ENCODE peak calls at places on chromosomes 7 and 10, in seven cellular contexts. U is hepatocyte, S is SK-N-SH, T is HCT116, D is GM23338, X is neural progenitor cell, B is PC-3. N is an unnamed sample. For H3K4me1, the result is how much of the 10 kb centered on the place peaks cover.

GRCh38 chr10:121812031-121812430 is 115.8 kb downstream of the ATE1 start:
- DNase-seq in U (no peak), D (no peak), S (no peak), B (no peak), T (no peak), X (no peak), N (no peak)

GRCh38 chr7:43878867-43879266 is 9.6 kb upstream of the MRPS24 start:
- DNase-seq in X (no peak), U (no peak), B (no peak), D (no peak), S (no peak), T (no peak), N (no peak)

GRCh38 chr7:156474241-156474743 is 166.3 kb upstream of the RNF32 start:
- DNase-seq in D (no peak), X (no peak), U (peak), S (no peak), T (no peak), B (peak), N (no peak)

GRCh38 chr10:102135956-102136526 is 3.2 kb downstream of the PPRC1 start:
- DNase-seq in U (no peak), B (no peak), X (no peak), D (no peak), T (no peak), S (no peak), N (no peak)

GRCh38 chr7:42105541-42106349 is 131.3 kb downstream of the GLI3 start:
- DNase-seq in U (no peak), D (no peak), S (no peak), T (no peak), B (peak), X (no peak), N (no peak)

GRCh38 chr10:69087600-69088470 is at the start of gene SRGN:
- DNase-seq in U (no peak), S (no peak), B (peak), T (no peak), D (no peak), X (no peak), N (peak)

GRCh38 chr10:44973323-44974081 is 5.1 kb downstream of the DEPP1 start:
- DNase-seq in U (no peak), B (no peak), T (no peak), X (no peak), D (peak), S (no peak), N (no peak)

GRCh38 chr7:139588632-139589031 is 65.1 kb downstream of the CLEC2L start:
- DNase-seq in D (no peak), U (peak), X (peak), B (no peak), T (no peak), S (no peak), N (no peak)

GRCh38 chr10:90977855-90978486 is 57.1 kb upstream of the ANKRD1 start:
- DNase-seq in S (no peak), D (no peak), T (no peak), B (no peak), X (no peak), U (no peak), N (no peak)
- TF ChIP-seq EZH2phosphoT487 in S (no peak), D (no peak), T (no peak), B (no peak), X (no peak), U (no peak), N (no peak)

DNA sequence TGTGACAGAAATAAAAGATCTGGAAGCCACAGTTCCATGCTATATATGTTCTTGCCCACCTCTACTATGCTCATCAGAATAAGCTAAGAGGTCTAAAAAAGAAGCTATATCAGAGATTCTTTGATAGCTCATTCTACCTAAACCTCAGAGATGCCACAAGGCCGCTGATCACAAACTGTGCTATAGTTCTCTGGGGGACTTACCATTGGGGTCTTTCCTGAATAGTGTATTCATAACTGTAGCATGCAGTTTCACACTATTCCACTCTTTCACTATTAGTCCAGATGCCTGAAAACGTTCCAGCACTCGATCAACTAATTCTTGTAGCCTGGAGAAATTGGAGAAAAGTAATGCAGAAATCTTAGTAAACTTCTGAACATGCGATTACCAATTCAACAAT is 44.5 kb upstream of the SPOCK2 start:
- DNase-seq in U (no peak), B (no peak), T (no peak), D (no peak), X (no peak), S (no peak), N (no peak)
- H3K4me1 ChIP-seq in U (under half), B (under half), T (under half), D (under half), X (under half), S (under half), N (under half)

DNA sequence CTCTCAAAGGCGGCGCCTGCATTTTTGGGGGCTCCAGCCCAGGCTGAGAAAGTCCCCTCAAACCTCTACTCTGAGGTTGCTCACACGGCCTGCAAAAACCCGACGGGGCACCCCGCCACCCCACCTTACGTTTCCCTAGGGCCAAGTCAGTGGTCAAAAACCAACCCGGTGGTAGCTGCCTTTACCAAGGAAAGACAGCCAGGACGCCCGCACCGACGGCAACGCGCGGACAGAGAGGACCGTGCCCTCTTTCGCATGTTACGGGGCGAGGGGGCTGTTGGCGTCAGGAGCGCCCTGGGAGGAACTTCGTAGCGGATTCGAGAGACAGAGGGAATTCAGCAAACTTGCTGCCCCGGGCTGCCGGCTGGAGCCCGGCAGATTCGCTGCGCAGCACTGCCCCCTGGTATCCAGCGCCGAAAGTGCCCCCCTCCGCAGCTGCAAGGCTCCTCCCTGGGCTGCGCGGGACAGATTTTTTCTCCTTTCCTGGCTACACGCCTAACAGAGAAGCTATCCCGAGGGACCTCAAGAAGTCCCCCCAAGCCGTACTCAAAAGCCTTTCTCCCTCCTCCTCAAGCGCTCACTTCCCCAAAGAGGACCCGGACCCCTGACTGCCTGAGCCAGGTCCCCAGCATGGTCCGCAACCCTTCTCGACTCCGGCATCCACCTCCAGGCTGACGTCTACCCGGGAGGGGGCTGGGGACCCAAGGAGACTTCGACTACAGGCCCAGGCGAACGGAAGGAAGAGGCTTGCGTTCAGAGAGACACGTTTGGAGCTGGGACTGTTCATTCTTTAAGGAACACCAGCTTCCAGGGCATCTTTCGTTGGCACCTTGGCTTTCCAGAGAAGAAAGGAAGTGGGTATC is 27.7 kb upstream of the VAX1 start:
- DNase-seq in D (peak), X (peak), S (peak), U (peak), B (peak), T (peak), N (no peak)
- TF ChIP-seq CTCF in D (peak), X (peak), S (peak), U (peak), B (peak), T (peak), N (no peak)

DNA sequence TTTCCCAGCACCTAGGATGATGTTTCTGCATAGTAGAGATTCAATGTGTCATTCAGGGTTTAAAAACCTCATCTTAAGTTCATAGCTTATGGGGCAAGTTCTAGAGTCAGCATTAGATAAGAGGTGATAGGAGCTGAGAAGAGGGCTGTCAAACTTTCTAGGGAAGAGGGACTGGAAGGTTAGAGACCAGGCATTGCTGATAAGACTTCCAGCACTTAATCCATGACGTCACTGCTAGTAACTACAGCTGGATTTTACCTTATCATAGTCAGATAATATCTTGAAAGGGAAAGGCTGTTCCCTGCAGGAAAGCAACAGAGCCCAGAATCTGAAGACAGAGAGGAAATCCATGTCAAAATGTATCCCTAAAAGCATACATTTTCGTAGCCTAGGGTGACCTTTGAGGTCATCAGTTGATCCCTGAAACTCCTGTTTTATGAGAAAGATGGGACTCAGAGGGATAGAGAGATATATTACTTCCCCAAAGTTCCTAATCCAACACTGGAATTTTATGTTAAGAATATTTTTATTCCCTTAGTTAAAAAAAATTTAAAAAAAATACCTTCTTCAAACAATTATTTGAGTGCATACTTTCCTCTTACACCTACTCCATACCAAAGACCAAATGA is 3.3 kb upstream of the CPED1 start:
- DNase-seq in B (no peak), D (no peak), U (no peak), S (peak), T (no peak), X (no peak), N (no peak)
- TF ChIP-seq EZH2phosphoT487 in B (no peak), D (no peak), U (no peak), S (no peak), T (no peak), X (no peak), N (no peak)

DNA sequence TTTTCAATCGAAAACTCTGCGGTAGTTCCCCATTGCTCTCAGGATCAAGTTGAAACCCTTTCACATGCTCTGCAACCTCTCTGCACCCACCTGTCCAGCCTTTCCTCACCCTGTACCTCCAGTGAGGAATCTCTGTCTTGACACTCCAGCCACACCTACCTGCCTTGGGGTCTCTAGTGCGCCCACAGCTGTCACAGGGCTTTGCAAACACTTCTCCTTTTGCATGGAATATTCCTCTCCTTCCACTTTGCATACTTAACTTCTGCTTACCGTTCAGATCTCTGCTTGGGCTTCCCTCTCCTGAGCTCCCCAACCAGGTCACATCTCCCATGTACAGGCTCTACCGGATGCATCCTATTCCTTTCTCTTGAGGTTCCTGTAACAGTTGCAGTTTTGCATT is 6.6 kb upstream of the ZYX start:
- DNase-seq in U (no peak), S (no peak), D (no peak), B (no peak), X (no peak), T (no peak), N (no peak)
- H3K4me1 ChIP-seq in U (under half), S (under half), D (under half), B (under half), X (under half), T (under half), N (under half)

GRCh38 chr7:21276471-21277035 is 151.3 kb upstream of the SP4 start:
- DNase-seq in B (no peak), S (no peak), U (no peak), T (no peak), D (peak), X (peak), N (no peak)
- TF ChIP-seq CTCF in B (no peak), S (no peak), U (no peak), T (no peak), D (no peak), X (no peak), N (no peak)

GRCh38 chr7:127253289-127254162 is 785 bp upstream of the GRM8 start:
- DNase-seq in U (peak), D (peak), T (peak), X (peak), S (peak), B (peak), N (peak)

GRCh38 chr7:127256326-127256725 is 3.6 kb upstream of the GRM8 start:
- DNase-seq in D (no peak), B (no peak), T (no peak), S (no peak), U (no peak), X (no peak), N (no peak)

GRCh38 chr7:127252736-127253288 is at the start of gene GRM8:
- DNase-seq in X (peak), T (no peak), U (peak), B (peak), S (peak), D (peak), N (no peak)

GRCh38 chr7:127252380-127252718 is 392 bp downstream of the GRM8 start:
- DNase-seq in S (peak), X (peak), T (no peak), U (no peak), D (peak), B (no peak), N (no peak)

GRCh38 chr7:127254163-127254684 is 1.5 kb upstream of the GRM8 start:
- DNase-seq in T (no peak), B (no peak), S (no peak), U (no peak), D (no peak), X (no peak), N (no peak)
- TF ChIP-seq EZH2phosphoT487 in T (no peak), B (no peak), S (no peak), U (no peak), D (no peak), X (no peak), N (no peak)

DNA sequence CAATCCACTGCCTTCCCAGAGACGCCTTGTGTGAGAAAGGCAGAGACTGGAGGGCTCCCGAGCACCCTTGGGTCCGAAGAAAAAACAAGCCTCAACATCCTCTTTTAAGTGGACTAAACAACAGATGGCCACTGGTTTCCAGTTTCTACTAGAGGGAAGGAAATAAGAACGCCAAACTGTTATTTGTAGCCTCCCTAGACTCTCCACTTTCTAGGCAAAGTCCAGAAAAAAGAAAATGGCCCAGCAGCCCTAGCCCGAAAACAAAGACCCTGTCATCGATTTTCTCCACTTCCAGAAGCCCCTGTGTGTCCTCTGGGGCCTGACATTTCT is 6.0 kb downstream of the RGS10 start:
- DNase-seq in T (no peak), D (no peak), S (no peak), B (no peak), X (no peak), U (no peak), N (no peak)
- H3K4me1 ChIP-seq in T (under half), D (under half), S (under half), B (under half), X (under half), U (under half), N (under half)